ENCODE peak calls at places on chromosomes 3 and 15, in seven cellular contexts. X is endothelial cell, B is transverse colon, D is neural crest cell, E is fibroblast of lung, O is RWPE1, P is foreskin fibroblast. I is an unnamed sample.

GRCh38 chr15:43104426-43104825 is 1.4 kb downstream of the UBR1 start:
- DNase-seq in X (no peak), B (no peak), D (no peak), E (no peak), O (peak; percentile 55), P (no peak), I (no peak)

GRCh38 chr15:34001536-34001935 is 33.2 kb downstream of the CHRM5 start:
- DNase-seq in X (no peak), B (no peak), D (no peak), E (no peak), O (peak; percentile 61), P (peak; percentile 16), I (no peak)

GRCh38 chr3:111538687-111539086 is 3.3 kb upstream of the CD96 start:
- DNase-seq in X (no peak), B (no peak), D (no peak), E (peak; percentile 73), O (peak; percentile 26), P (peak; percentile 49), I (no peak)

GRCh38 chr3:136070953-136071949 is 105.7 kb downstream of the PPP2R3A start:
- DNase-seq in X (peak; percentile 7), B (no peak), D (no peak), E (peak; percentile 41), O (no peak), P (peak; percentile 79), I (no peak)

GRCh38 chr15:44468713-44469385 is 41.4 kb downstream of the CTDSPL2 start:
- DNase-seq in X (no peak), B (no peak), D (no peak), E (peak; percentile 65), O (peak; percentile 78), P (peak; percentile 82), I (no peak)

GRCh38 chr3:124964432-124964831 is 29.9 kb upstream of the MUC13 start:
- DNase-seq in X (no peak), B (no peak), D (no peak), E (peak; percentile 75), O (no peak), P (peak; percentile 87), I (no peak)

GRCh38 chr3:60010778-60011177 is 961.0 kb upstream of the CFAP20DC start:
- DNase-seq in X (no peak), B (no peak), D (no peak), E (no peak), O (no peak), P (no peak), I (no peak)

GRCh38 chr15:27767918-27768640 is 331.0 kb downstream of the OCA2 start:
- DNase-seq in X (no peak), B (no peak), D (no peak), E (no peak), O (no peak), P (no peak), I (no peak)

GRCh38 chr3:25592510-25592968 is 72.2 kb downstream of the TOP2B start:
- DNase-seq in X (no peak), B (no peak), D (no peak), E (peak; percentile 82), O (peak; percentile 20), P (peak; percentile 74), I (no peak)

GRCh38 chr15:60154764-60155163 is 150.7 kb downstream of the FOXB1 start:
- DNase-seq in X (no peak), B (no peak), D (no peak), E (no peak), O (no peak), P (no peak), I (no peak)

GRCh38 chr3:139185482-139185881 is 140.8 kb upstream of the PRR23C start:
- DNase-seq in X (no peak), B (no peak), D (no peak), E (no peak), O (no peak), P (no peak), I (no peak)

GRCh38 chr3:14146381-14147062 is 21.7 kb downstream of the TMEM43 start:
- DNase-seq in X (no peak), B (no peak), D (no peak), E (no peak), O (no peak), P (peak; percentile 47), I (no peak)

GRCh38 chr3:14145236-14145635 is 20.4 kb downstream of the TMEM43 start:
- DNase-seq in X (no peak), B (no peak), D (no peak), E (peak; percentile 46), O (no peak), P (peak; percentile 71), I (no peak)

GRCh38 chr3:14147063-14147435 is 22.2 kb downstream of the TMEM43 start:
- DNase-seq in X (no peak), B (no peak), D (no peak), E (no peak), O (no peak), P (no peak), I (no peak)

GRCh38 chr3:14144423-14145075 is 19.7 kb downstream of the TMEM43 start:
- DNase-seq in X (peak; percentile 39), B (peak; percentile 59), D (no peak), E (peak; percentile 99), O (peak; percentile 87), P (peak; percentile 97), I (no peak)

GRCh38 chr3:14145670-14146380 is 21.0 kb downstream of the TMEM43 start:
- DNase-seq in X (no peak), B (no peak), D (no peak), E (no peak), O (no peak), P (no peak), I (no peak)
- TF ChIP-seq CTCF in X (no peak), B (no peak), D (no peak), E (no peak), O (no peak), P (no peak), I (no peak)

GRCh38 chr3:150303776-150304175 is 104.3 kb upstream of the TSC22D2 start:
- DNase-seq in X (peak; percentile 11), B (no peak), D (no peak), E (no peak), O (no peak), P (no peak), I (no peak)
- TF ChIP-seq CTCF in X (peak; percentile 40), B (no peak), D (peak; percentile 50), E (no peak), O (no peak), P (peak; percentile 14), I (peak; percentile 40)

GRCh38 chr3:195556390-195556789 is 13.3 kb upstream of the PPP1R2 start:
- DNase-seq in X (peak; percentile 32), B (peak; percentile 28), D (peak; percentile 12), E (no peak), O (no peak), P (peak; percentile 28), I (no peak)

GRCh38 chr3:195555110-195555509 is 12.0 kb upstream of the PPP1R2 start:
- DNase-seq in X (no peak), B (no peak), D (no peak), E (no peak), O (no peak), P (no peak), I (no peak)

GRCh38 chr3:195557327-195557726 is 14.2 kb upstream of the PPP1R2 start:
- DNase-seq in X (no peak), B (no peak), D (no peak), E (no peak), O (no peak), P (no peak), I (no peak)

GRCh38 chr3:195559723-195560409 is 16.7 kb upstream of the PPP1R2 start:
- DNase-seq in X (no peak), B (no peak), D (no peak), E (no peak), O (no peak), P (no peak), I (no peak)

GRCh38 chr3:195558602-195559001 is 15.5 kb upstream of the PPP1R2 start:
- DNase-seq in X (peak; percentile 20), B (peak; percentile 47), D (no peak), E (peak; percentile 32), O (no peak), P (peak; percentile 76), I (no peak)
- TF ChIP-seq CTCF in X (no peak), B (peak; percentile 14), D (peak; percentile 60), E (peak; percentile 35), O (no peak), P (peak; percentile 21), I (peak; percentile 49)

GRCh38 chr3:14494279-14494972 is 45.7 kb downstream of the GRIP2 start:
- DNase-seq in X (no peak), B (no peak), D (no peak), E (no peak), O (no peak), P (no peak), I (no peak)

GRCh38 chr3:14492948-14493881 is 46.9 kb downstream of the GRIP2 start:
- DNase-seq in X (no peak), B (no peak), D (no peak), E (no peak), O (no peak), P (no peak), I (no peak)

GRCh38 chr3:14496351-14496750 is 43.8 kb downstream of the GRIP2 start:
- DNase-seq in X (no peak), B (no peak), D (no peak), E (no peak), O (no peak), P (no peak), I (no peak)

GRCh38 chr3:14494973-14495300 is 45.2 kb downstream of the GRIP2 start:
- DNase-seq in X (no peak), B (no peak), D (no peak), E (no peak), O (no peak), P (no peak), I (no peak)

DNA sequence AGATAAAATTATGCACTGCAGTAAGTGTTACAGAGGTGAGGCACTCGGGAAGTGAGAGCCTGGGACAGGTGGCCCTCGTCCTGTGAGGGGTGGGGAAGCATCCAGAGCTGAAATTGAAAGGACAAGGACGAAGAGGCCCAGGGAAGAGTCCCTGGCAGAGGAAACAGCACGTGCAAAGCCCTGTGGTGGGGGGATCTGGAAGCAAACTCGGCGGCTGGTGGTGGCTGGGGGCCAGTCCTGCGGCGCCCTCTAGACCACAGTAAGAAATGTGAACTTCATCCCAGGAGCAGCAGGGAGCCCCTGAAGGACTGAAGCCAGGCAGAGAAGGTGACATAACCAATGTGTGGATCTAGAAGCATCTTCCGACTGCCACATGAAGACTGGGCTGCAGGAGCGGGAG is 42.8 kb downstream of the GRIP2 start:
- DNase-seq in X (no peak), B (no peak), D (no peak), E (no peak), O (no peak), P (no peak), I (no peak)
- TF ChIP-seq CTCF in X (no peak), B (no peak), D (no peak), E (no peak), O (no peak), P (no peak), I (no peak)

DNA sequence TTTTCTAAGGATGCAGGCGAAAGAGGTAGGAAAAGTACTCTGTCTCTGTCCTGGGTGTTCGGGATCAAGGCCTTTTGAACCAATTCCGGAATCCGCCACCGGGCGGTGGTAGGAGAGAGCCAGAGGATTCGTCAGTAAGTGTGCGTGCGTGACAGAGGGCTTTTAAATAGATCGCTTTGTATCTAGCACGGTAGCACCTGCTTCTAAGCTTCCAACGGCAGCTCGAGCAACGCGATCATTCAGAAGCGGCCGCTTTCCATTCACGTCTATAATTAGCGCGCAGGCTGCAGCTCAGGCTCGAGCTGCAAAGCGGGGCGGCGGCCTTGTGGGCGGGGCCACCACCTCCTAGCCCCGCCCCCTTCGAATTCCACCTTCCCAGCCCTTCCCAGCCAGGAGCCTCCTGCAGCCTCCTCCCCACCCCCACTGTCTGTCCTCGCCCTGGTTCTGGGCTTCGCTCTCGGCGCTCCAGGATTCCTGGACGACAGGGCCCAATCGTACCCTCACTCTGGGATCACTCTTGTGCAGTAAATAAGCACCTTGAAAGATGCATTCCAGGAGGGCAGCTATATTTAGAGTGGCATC is 224.3 kb upstream of the TPRG1 start:
- DNase-seq in X (peak; percentile 70), B (peak; percentile 89), D (peak; percentile 71), E (peak; percentile 87), O (peak; percentile 96), P (peak; percentile 91), I (peak; percentile 67)
- TF ChIP-seq CTCF in X (peak; percentile 30), B (peak; percentile 38), D (peak; percentile 61), E (peak; percentile 24), O (peak; percentile 29), P (peak; percentile 24), I (peak; percentile 54)

I was measured in progenitor cell of endocrine pancreas.